ENCODE peak calls at places on chromosomes 2 and 18, in ten cellular contexts. L is NCI-H748 treated with DMSO at 0.1 percent for 48 hours; S is aorta; T is M059J; N is immature natural killer cell; Y is activated CD8-positive, alpha-beta T cell treated with anti-CD3 and anti-CD28 coated beads, Interleukin-2, amount 10 ng/mL, durations not matched to agents 7 days and 5 days; W is activated CD8-positive, alpha-beta memory T cell treated with anti-CD3 and anti-CD28 coated beads, Interleukin-2, amount 50 U/mL, for 48 hours; G is T-helper 1 cell; E is SHP77; I is NCI-H460. J is an unnamed sample.

GRCh38 chr2:70367722-70368323 is 66.0 kb upstream of the FAM136A start:
- DNase-seq in W (no peak), L (no peak), T (peak), Y (no peak), E (no peak), G (no peak), S (no peak), N (no peak), I (no peak), J (no peak)

GRCh38 chr2:114442545-114442944 is at the start of gene DPP10:
- DNase-seq in G (no peak), E (no peak), L (no peak), W (peak), N (no peak), S (peak), Y (peak), T (peak), I (peak), J (no peak)

GRCh38 chr2:157395811-157396210 is 48.1 kb downstream of the CYTIP start:
- DNase-seq in G (no peak), Y (no peak), E (no peak), W (no peak), N (no peak), T (no peak), L (peak), S (no peak), I (no peak), J (no peak)

GRCh38 chr2:70830333-70830732 is 5.3 kb downstream of the CD207 start:
- DNase-seq in G (no peak), S (no peak), T (no peak), I (no peak), L (no peak), Y (no peak), N (no peak), E (no peak), W (peak), J (no peak)

GRCh38 chr2:190996338-190996946 is 17.5 kb downstream of the STAT1 start:
- DNase-seq in L (no peak), W (no peak), E (peak), S (no peak), G (no peak), I (peak), Y (peak), T (peak), N (peak), J (no peak)

GRCh38 chr18:46071894-46072867 is at the start of gene PSTPIP2:
- DNase-seq in G (peak), W (peak), N (peak), Y (peak), T (peak), E (no peak), S (peak), I (peak), L (peak), J (no peak)

GRCh38 chr2:2102870-2103269 is 228.2 kb downstream of the MYT1L start:
- DNase-seq in E (no peak), I (no peak), Y (no peak), S (no peak), T (no peak), L (no peak), W (no peak), N (no peak), G (no peak), J (no peak)

GRCh38 chr2:202769201-202769600 is 102.4 kb downstream of the ICA1L start:
- DNase-seq in N (no peak), Y (no peak), E (no peak), L (no peak), S (no peak), T (no peak), W (no peak), G (no peak), I (no peak), J (no peak)

GRCh38 chr18:33123852-33124251 is 316.7 kb downstream of the CCDC178 start:
- DNase-seq in S (no peak), E (peak), I (no peak), G (no peak), N (no peak), T (no peak), L (peak), Y (no peak), W (no peak), J (no peak)

GRCh38 chr2:230931556-230932231 is 6.7 kb upstream of the GPR55 start:
- DNase-seq in T (no peak), S (no peak), E (no peak), Y (no peak), G (no peak), L (no peak), I (no peak), N (peak), W (peak), J (no peak)

GRCh38 chr2:37833420-37833819 is 91.7 kb upstream of the RMDN2 start:
- DNase-seq in T (no peak), E (no peak), S (no peak), G (no peak), W (no peak), L (no peak), N (no peak), Y (no peak), I (peak), J (no peak)

GRCh38 chr2:25894135-25894830 is 16.0 kb upstream of the ASXL2 start:
- DNase-seq in G (no peak), E (no peak), S (no peak), I (no peak), L (no peak), T (peak), W (no peak), Y (no peak), N (no peak), J (no peak)

GRCh38 chr2:121058852-121059558 is 226.0 kb downstream of the TFCP2L1 start:
- DNase-seq in I (no peak), T (no peak), L (no peak), S (no peak), Y (no peak), N (no peak), W (no peak), E (peak), G (no peak), J (no peak)

GRCh38 chr2:130852521-130853115 is 15.9 kb downstream of the ARHGEF4 start:
- DNase-seq in T (no peak), G (no peak), L (no peak), I (no peak), N (no peak), Y (no peak), E (no peak), W (no peak), S (peak), J (no peak)

GRCh38 chr18:54149078-54149697 is 75.3 kb downstream of the MBD2 start:
- DNase-seq in W (no peak), T (peak), N (no peak), G (no peak), I (peak), Y (peak), S (peak), L (no peak), E (no peak), J (peak)

GRCh38 chr18:12470382-12471090 is 62.8 kb downstream of the PRELID3A start:
- DNase-seq in Y (no peak), E (no peak), W (no peak), S (no peak), G (no peak), T (no peak), N (no peak), L (no peak), I (no peak), J (no peak)

GRCh38 chr2:184920451-184920965 is 322.2 kb downstream of the ZNF804A start:
- DNase-seq in Y (no peak), L (no peak), I (no peak), W (no peak), E (no peak), S (no peak), T (peak), G (no peak), N (no peak), J (no peak)

GRCh38 chr18:25005602-25006375 is 346.2 kb downstream of the ZNF521 start:
- DNase-seq in Y (no peak), I (no peak), W (no peak), L (no peak), E (no peak), N (no peak), S (no peak), G (no peak), T (peak), J (no peak)

GRCh38 chr2:146893500-146894041 is 951.3 kb upstream of the ACVR2A start:
- DNase-seq in W (no peak), G (no peak), N (no peak), S (no peak), E (no peak), I (no peak), L (no peak), T (no peak), Y (no peak), J (no peak)

GRCh38 chr2:86769838-86770237 is 20.9 kb downstream of the CD8A start:
- DNase-seq in I (no peak), S (no peak), T (no peak), E (no peak), Y (no peak), N (no peak), G (no peak), W (no peak), L (no peak), J (no peak)

GRCh38 chr2:186299610-186300009 is 186.4 kb upstream of the ZC3H15 start:
- DNase-seq in E (no peak), L (no peak), G (no peak), I (no peak), W (no peak), S (no peak), N (no peak), T (no peak), Y (no peak), J (no peak)

GRCh38 chr2:28991021-28991420 is 9.9 kb downstream of the TOGARAM2 start:
- DNase-seq in T (no peak), L (no peak), Y (no peak), W (no peak), S (no peak), E (no peak), I (no peak), G (no peak), N (no peak), J (no peak)

GRCh38 chr18:36412778-36413177 is 115.3 kb downstream of the FHOD3 start:
- DNase-seq in L (no peak), G (no peak), S (no peak), T (peak), Y (no peak), W (no peak), I (peak), N (no peak), E (no peak), J (no peak)

GRCh38 chr18:49230331-49230730 is 230.1 kb downstream of the DYM start:
- DNase-seq in T (no peak), I (no peak), G (no peak), E (no peak), N (no peak), S (no peak), Y (no peak), L (no peak), W (no peak), J (no peak)

GRCh38 chr2:234735829-234736228 is 216.0 kb upstream of the SH3BP4 start:
- DNase-seq in I (no peak), T (no peak), Y (no peak), W (no peak), G (no peak), L (no peak), E (no peak), S (no peak), N (no peak), J (no peak)

GRCh38 chr18:2087877-2088673 is 483.2 kb downstream of the METTL4 start:
- DNase-seq in G (no peak), I (no peak), N (no peak), W (no peak), E (no peak), L (no peak), Y (no peak), S (no peak), T (no peak), J (no peak)

GRCh38 chr2:12549641-12550040 is 167.1 kb upstream of the TRIB2 start:
- DNase-seq in T (peak), S (no peak), E (no peak), L (no peak), Y (no peak), I (no peak), N (no peak), G (no peak), W (no peak), J (no peak)

GRCh38 chr2:25833566-25833965 is 44.7 kb downstream of the ASXL2 start:
- DNase-seq in S (no peak), L (no peak), E (no peak), G (no peak), Y (no peak), T (peak), N (no peak), I (no peak), W (no peak), J (no peak)

GRCh38 chr2:133818661-133819060 is 250.4 kb upstream of the NCKAP5 start:
- DNase-seq in S (no peak), G (no peak), Y (no peak), L (no peak), I (no peak), W (no peak), T (no peak), N (no peak), E (no peak), J (no peak)

GRCh38 chr18:12003894-12004293 is 22.6 kb downstream of the IMPA2 start:
- DNase-seq in L (no peak), N (no peak), I (no peak), S (peak), E (no peak), Y (no peak), G (no peak), W (no peak), T (no peak), J (no peak)

GRCh38 chr18:13517369-13517768 is 209.0 kb downstream of the FAM210A start:
- DNase-seq in I (no peak), S (no peak), N (no peak), Y (no peak), T (no peak), E (no peak), G (no peak), W (no peak), L (no peak), J (no peak)

GRCh38 chr2:26712486-26713465 is 20.3 kb downstream of the KCNK3 start:
- DNase-seq in N (no peak), G (no peak), L (no peak), Y (no peak), T (peak), E (peak), I (no peak), W (no peak), S (no peak), J (no peak)

GRCh38 chr2:98708396-98709186 is 22.3 kb downstream of the MGAT4A start:
- DNase-seq in E (no peak), L (no peak), S (no peak), W (no peak), G (no peak), N (no peak), Y (no peak), I (no peak), T (no peak), J (no peak)

GRCh38 chr2:11773111-11773510 is 26.7 kb downstream of the LPIN1 start:
- DNase-seq in T (no peak), Y (no peak), N (no peak), I (no peak), S (no peak), G (no peak), W (peak), L (no peak), E (no peak), J (no peak)

GRCh38 chr2:38376346-38376682 is 759 bp downstream of the ATL2 start:
- DNase-seq in W (peak), L (no peak), I (peak), Y (peak), T (peak), E (peak), N (no peak), S (no peak), G (peak), J (no peak)

GRCh38 chr2:100887713-100888112 is 67.8 kb downstream of the NPAS2 start:
- DNase-seq in I (no peak), W (no peak), E (no peak), L (no peak), T (no peak), S (no peak), N (no peak), Y (no peak), G (no peak), J (no peak)

GRCh38 chr18:1047406-1047805 is 142.7 kb downstream of the ADCYAP1 start:
- DNase-seq in G (no peak), I (no peak), S (no peak), T (peak), Y (no peak), N (no peak), W (no peak), E (no peak), L (no peak), J (peak)

GRCh38 chr18:3995476-3996102 is 459.5 kb downstream of the DLGAP1 start:
- DNase-seq in T (peak), I (peak), S (peak), G (no peak), N (peak), Y (peak), W (peak), L (peak), E (peak), J (peak)